ENCODE peak calls at places on chromosomes 1 and 21, in five cellular contexts. G, Q, L, W and C are unnamed samples.
A peak's percentile ranks its signal among the peaks of the same experiment; 100 is the strongest.

GRCh38 chr1:54865238-54866073 is 21.5 kb downstream of the DHCR24 start:
- DNase-seq in L (no peak), Q (no peak), G (no peak), W (no peak), C (no peak)

GRCh38 chr1:80392529-80392928 is 1386.0 kb upstream of the ADGRL4 start:
- DNase-seq in G (no peak), Q (no peak), L (no peak), W (no peak), C (no peak)

GRCh38 chr1:94773296-94773809 is 46.8 kb upstream of the SLC44A3 start:
- DNase-seq in Q (no peak), G (no peak), L (no peak), W (no peak), C (no peak)

GRCh38 chr1:6048179-6048867 is 2.6 kb downstream of the KCNAB2 start:
- DNase-seq in Q (no peak), L (no peak), G (no peak), W (no peak), C (no peak)

GRCh38 chr1:84300991-84301758 is at the start of gene SAMD13:
- DNase-seq in L (peak; percentile 79), Q (peak; percentile 75), G (no peak), W (peak; percentile 37), C (peak; percentile 85)

GRCh38 chr21:34612557-34612956 is 2.4 kb downstream of the RCAN1 start:
- DNase-seq in L (no peak), G (no peak), W (no peak), Q (peak; percentile 49), C (no peak)

GRCh38 chr1:30816211-30817082 is 58.9 kb upstream of the LAPTM5 start:
- DNase-seq in L (no peak), G (peak; percentile 93), Q (no peak), W (no peak), C (no peak)

GRCh38 chr1:168392958-168393357 is 112.3 kb downstream of the TBX19 start:
- DNase-seq in L (no peak), G (no peak), Q (peak; percentile 60), W (no peak), C (no peak)

GRCh38 chr1:229370601-229371021 is 27.8 kb upstream of the CCSAP start:
- DNase-seq in L (no peak), Q (no peak), G (no peak), W (peak; percentile 27), C (no peak)

GRCh38 chr1:5704785-5705514 is 287.3 kb downstream of the NPHP4 start:
- DNase-seq in G (no peak), Q (no peak), L (no peak), W (no peak), C (no peak)

GRCh38 chr1:6820899-6821298 is 35.6 kb downstream of the CAMTA1 start:
- DNase-seq in Q (no peak), L (no peak), W (peak; percentile 27), G (no peak), C (no peak)

GRCh38 chr1:33918368-33918767 is 54.5 kb downstream of the HMGB4 start:
- DNase-seq in G (no peak), Q (peak; percentile 15), L (no peak), W (no peak), C (no peak)

GRCh38 chr1:212461916-212462660 is 29.4 kb downstream of the NENF start:
- DNase-seq in W (no peak), G (no peak), L (no peak), Q (no peak), C (no peak)

GRCh38 chr1:207565546-207566468 is 69.8 kb downstream of the CR1 start:
- DNase-seq in L (peak; percentile 34), G (peak; percentile 61), Q (peak; percentile 69), W (no peak), C (no peak)

GRCh38 chr1:84689514-84690396 is 506 bp downstream of the SSX2IP start:
- DNase-seq in W (no peak), G (peak; percentile 65), Q (peak; percentile 79), L (no peak), C (no peak)

GRCh38 chr1:212488436-212489283 is 55.9 kb downstream of the NENF start:
- DNase-seq in L (no peak), G (no peak), W (no peak), Q (peak; percentile 39), C (peak; percentile 80)

DNA sequence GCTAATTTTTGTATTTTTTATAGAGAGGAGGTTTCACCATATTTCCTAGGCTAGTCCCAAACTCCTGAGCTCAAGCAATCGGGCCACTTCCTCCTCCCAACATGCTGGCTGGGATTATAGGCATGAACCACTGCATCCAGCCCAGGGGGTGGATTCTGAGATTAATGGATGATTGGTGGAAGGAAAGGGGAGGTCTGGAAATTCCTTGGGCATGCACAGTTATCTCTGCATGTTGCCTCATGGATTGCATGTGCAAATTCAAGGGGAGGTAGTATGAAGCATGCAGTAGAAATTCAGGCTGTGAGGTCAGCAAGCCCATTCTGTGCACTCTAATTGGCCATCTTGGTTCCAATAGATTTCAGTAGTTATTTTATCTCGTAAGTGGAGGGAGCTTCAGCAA is 124.4 kb downstream of the SPATA46 start:
- DNase-seq in Q (no peak), W (no peak), G (no peak), L (no peak), C (no peak)
- TF ChIP-seq SIN3A in Q (no peak), W (no peak), G (no peak), L (no peak), C (no peak)

GRCh38 chr21:45981154-45981606 is 390 bp upstream of the COL6A1 start:
- DNase-seq in Q (peak; percentile 75), L (peak; percentile 52), G (peak; percentile 85), W (no peak), C (peak; percentile 50)
- TF ChIP-seq POLR2AphosphoS5 in Q (no peak), L (peak; percentile 78), G (no peak), W (no peak), C (no peak)

DNA sequence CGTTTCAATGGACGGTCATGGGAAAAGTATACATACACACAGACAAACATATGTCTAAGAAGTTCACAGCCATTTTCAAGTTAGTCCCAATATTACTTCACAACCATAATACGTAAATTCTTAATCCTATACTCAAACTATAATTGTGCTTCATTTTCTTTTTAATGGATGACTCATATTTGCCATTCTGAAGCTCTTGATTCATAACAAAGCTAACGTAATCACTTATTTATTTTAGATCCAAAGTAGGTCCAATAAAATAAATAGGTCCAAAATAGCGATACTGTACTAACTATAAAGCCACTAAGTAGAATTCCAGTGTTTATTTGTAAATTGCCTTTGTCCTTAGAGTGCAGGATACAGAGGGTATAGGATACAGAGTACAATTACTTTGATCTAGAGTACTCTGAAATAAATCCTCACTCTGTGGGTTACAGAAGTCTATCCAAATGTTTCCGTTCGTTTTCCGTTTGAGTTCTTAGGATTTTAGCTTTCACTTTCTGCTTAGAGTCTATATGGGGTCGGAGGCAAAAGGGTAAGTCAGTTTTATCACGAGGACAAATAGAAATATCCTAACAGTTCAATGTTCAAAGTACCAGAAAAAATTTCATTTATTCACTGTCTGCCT is 8.8 kb upstream of the C1orf115 start:
- DNase-seq in Q (no peak), G (no peak), W (no peak), L (no peak), C (no peak)
- H3K4me3 ChIP-seq in Q (no peak overlapping the region), G (no peak overlapping the region), W (no peak overlapping the region), L (no peak overlapping the region), C (no peak overlapping the region)

DNA sequence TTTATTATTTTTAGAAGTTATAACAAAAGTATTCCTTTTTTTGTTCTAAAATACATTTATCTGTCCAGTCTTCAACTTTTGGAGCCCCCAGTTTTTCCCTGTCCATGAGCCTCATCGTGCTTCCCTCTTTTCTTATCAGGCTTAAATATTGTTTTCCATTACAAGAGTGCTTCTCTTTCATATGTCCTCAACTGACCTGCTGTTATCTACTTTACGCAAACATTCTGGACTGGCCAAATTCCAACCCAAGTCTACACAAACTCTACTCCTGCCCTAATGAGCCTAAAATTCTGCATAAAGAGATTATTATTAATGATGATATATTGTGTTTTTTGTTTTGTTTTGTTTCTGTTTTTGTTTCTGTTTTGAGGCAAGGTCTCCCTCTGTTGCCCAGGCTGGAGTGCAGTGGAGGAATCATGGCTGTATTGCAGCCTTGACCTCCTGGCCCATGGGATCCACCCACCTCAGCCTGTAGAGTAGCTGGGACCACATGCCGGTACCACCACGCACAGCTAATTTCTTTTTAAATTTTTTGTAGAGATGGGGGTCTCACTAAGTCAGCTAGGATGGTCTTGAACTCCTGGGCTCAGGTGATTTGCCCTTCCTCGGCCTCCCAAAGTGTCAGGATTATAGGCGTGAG is 318.8 kb upstream of the NEGR1 start:
- DNase-seq in L (no peak), G (no peak), Q (no peak), W (no peak), C (no peak)
- TF ChIP-seq SIN3A in L (no peak), G (no peak), Q (no peak), W (no peak), C (no peak)

DNA sequence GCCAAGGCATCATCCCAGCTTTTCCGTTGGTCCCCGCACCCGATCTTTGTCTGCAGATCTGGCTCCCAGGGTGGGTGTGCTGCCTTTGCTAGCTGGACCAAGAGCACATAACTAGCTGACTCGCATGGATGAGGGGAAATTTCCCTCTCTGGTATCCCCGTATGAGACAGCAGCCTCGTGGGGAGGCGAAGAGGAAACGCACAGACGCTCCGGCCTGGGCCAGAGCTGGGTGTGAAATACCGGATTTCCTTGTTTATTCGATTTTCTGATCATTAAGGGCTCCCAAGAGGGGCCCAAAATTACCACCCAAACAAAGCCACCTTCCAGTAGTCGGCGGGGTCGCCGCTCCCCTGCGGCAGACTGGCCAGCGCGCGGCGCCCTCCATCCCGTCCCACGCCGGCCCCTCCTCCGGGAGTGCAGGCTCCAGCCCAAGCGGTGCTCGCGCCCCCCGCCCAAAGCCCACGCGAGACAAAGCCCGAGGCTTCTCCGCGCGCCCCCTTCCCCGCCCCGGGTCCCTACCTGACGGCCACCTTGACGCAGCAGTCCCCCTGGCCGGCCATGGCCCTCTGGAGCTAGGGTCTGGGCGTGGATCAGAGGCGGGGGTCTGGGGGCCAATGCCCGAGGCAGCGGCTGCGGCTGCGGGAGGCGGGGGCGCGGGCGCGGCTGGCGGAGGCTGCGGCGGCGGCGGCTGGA is 544 bp downstream of the KIF21B start:
- DNase-seq in L (no peak), W (no peak), Q (no peak), G (peak; percentile 72), C (no peak)
- TF ChIP-seq POLR2AphosphoS5 in L (no peak), W (no peak), Q (no peak), G (no peak), C (no peak)

DNA sequence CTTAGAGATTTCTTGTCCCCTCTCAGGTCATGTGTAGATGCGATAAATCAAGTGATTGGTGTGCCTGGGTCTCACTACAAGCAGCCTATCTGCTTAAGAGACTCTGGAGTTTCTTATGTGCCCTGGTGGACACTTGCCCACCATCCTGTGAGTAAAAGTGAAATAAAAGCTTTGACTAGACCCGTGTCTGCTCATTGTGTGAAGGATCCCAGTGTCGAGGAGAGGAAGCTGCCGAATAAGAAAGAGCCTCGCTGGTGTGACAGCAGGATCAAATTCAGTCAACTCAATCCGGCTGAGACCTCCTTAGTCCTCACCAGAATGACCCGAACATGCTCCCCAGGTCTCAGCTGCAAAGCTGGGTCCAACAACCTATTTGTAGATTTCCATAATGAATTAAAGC is 14.8 kb downstream of the CD2 start:
- DNase-seq in W (no peak), Q (no peak), L (no peak), G (no peak), C (no peak)
- H3K4me3 ChIP-seq in W (peak overlapping the region; percentile 6), Q (no peak overlapping the region), L (no peak overlapping the region), G (no peak overlapping the region), C (no peak overlapping the region)

GRCh38 chr1:182348916-182349747 is 42.5 kb downstream of the GLUL start:
- DNase-seq in W (no peak), L (no peak), Q (no peak), G (no peak), C (no peak)
- TF ChIP-seq SIN3A in W (no peak), L (no peak), Q (no peak), G (no peak), C (no peak)

GRCh38 chr1:205676002-205676401 is 4.3 kb downstream of the SLC45A3 start:
- DNase-seq in Q (no peak), G (no peak), L (no peak), W (no peak), C (no peak)
- TF ChIP-seq POLR2AphosphoS5 in Q (no peak), G (no peak), L (no peak), W (no peak), C (no peak)